ENCODE peak calls at places on chromosomes 11 and 22, in four cellular contexts. H, A, D and T are unnamed samples.

GRCh38 chr22:19514831-19515565 is 9.2 kb downstream of the CLDN5 start:
- DNase-seq in D (no peak), A (no peak), H (peak; percentile 60), T (no peak)

GRCh38 chr11:115607621-115608191 is 103.5 kb upstream of the CADM1 start:
- DNase-seq in H (no peak), A (no peak), D (no peak), T (no peak)

GRCh38 chr22:21867528-21868266 is at the start of gene MAPK1:
- DNase-seq in D (peak; percentile 35), A (peak; percentile 85), H (peak; percentile 99), T (peak; percentile 69)

GRCh38 chr11:67463186-67463585 is 5.9 kb downstream of the TMEM134 start:
- DNase-seq in A (no peak), H (no peak), D (no peak), T (no peak)

GRCh38 chr11:2913029-2913431 is 16.2 kb downstream of the PHLDA2 start:
- DNase-seq in H (no peak), D (no peak), A (no peak), T (peak; percentile 21)

GRCh38 chr11:11074686-11075370 is 217.0 kb upstream of the ZBED5 start:
- DNase-seq in A (no peak), D (no peak), H (peak; percentile 83), T (no peak)

GRCh38 chr11:355581-356458 is 13.5 kb upstream of the B4GALNT4 start:
- DNase-seq in A (peak; percentile 83), H (peak; percentile 89), D (peak; percentile 86), T (peak; percentile 69)

GRCh38 chr22:46549971-46550641 is 12.7 kb upstream of the CELSR1 start:
- DNase-seq in D (no peak), H (peak; percentile 74), A (no peak), T (no peak)

GRCh38 chr11:85806876-85807275 is 4.1 kb downstream of the SYTL2 start:
- DNase-seq in A (no peak), H (no peak), D (no peak), T (no peak)

GRCh38 chr11:19576903-19577302 is 135.7 kb upstream of the NAV2 start:
- DNase-seq in H (no peak), D (no peak), A (no peak), T (no peak)

GRCh38 chr22:23812378-23812777 is 25.6 kb downstream of the SMARCB1 start:
- DNase-seq in D (no peak), H (no peak), A (no peak), T (no peak)

GRCh38 chr11:34044664-34045485 is 6.7 kb upstream of the CAPRIN1 start:
- DNase-seq in H (no peak), D (peak; percentile 77), A (peak; percentile 64), T (no peak)

GRCh38 chr11:23123766-23124165 is 263.5 kb upstream of the CCDC179 start:
- DNase-seq in A (peak; percentile 42), D (peak; percentile 1), H (no peak), T (peak; percentile 6)

GRCh38 chr11:72233773-72234513 is 9.4 kb downstream of the INPPL1 start:
- DNase-seq in A (no peak), D (no peak), H (no peak), T (no peak)

GRCh38 chr11:17722000-17722643 is 2.8 kb downstream of the MYOD1 start:
- DNase-seq in D (no peak), H (peak; percentile 84), A (no peak), T (no peak)